ENCODE peak calls at places on chromosome 2, in ten cellular contexts. G, U, D, B, H, A, W, C, T and M are unnamed samples.

GRCh38 chr2:58601017-58601416 is 359.9 kb upstream of the FANCL start:
- DNase-seq in G (no peak), U (no peak), D (no peak), B (no peak), H (no peak), A (no peak), W (no peak), C (no peak), T (no peak), M (no peak)

GRCh38 chr2:121260370-121261154 is 24.4 kb downstream of the TFCP2L1 start:
- DNase-seq in G (no peak), U (no peak), D (no peak), B (no peak), H (no peak), A (no peak), W (no peak), C (no peak), T (no peak), M (no peak)

GRCh38 chr2:203861197-203861596 is 6.4 kb upstream of the CTLA4 start:
- DNase-seq in G (no peak), U (no peak), D (no peak), B (no peak), H (no peak), A (no peak), W (no peak), C (no peak), T (no peak), M (no peak)

GRCh38 chr2:111118455-111119003 is 2.2 kb upstream of the BCL2L11 start:
- DNase-seq in G (no peak), U (no peak), D (no peak), B (no peak), H (no peak), A (no peak), W (no peak), C (peak), T (no peak), M (no peak)

GRCh38 chr2:134668821-134669220 is 50.0 kb downstream of the TMEM163 start:
- DNase-seq in G (peak), U (no peak), D (no peak), B (no peak), H (no peak), A (no peak), W (peak), C (peak), T (no peak), M (no peak)

GRCh38 chr2:162197095-162197825 is 45.2 kb upstream of the GCG start:
- DNase-seq in G (no peak), U (no peak), D (no peak), B (peak), H (no peak), A (no peak), W (no peak), C (no peak), T (no peak), M (no peak)

GRCh38 chr2:235148201-235149170 is 196.7 kb downstream of the SH3BP4 start:
- DNase-seq in G (no peak), U (no peak), D (no peak), B (no peak), H (no peak), A (no peak), W (no peak), C (no peak), T (no peak), M (no peak)

GRCh38 chr2:101114268-101114783 is 36.9 kb downstream of the TBC1D8 start:
- DNase-seq in G (no peak), U (no peak), D (no peak), B (no peak), H (no peak), A (no peak), W (no peak), C (no peak), T (no peak), M (no peak)

GRCh38 chr2:47230418-47230817 is 75.3 kb upstream of the STPG4 start:
- DNase-seq in G (no peak), U (no peak), D (no peak), B (peak), H (no peak), A (no peak), W (no peak), C (no peak), T (peak), M (peak)

GRCh38 chr2:168635065-168635577 is 167.3 kb upstream of the NOSTRIN start:
- DNase-seq in G (no peak), U (no peak), D (no peak), B (peak), H (peak), A (no peak), W (no peak), C (no peak), T (peak), M (no peak)